ENCODE peak calls at places on chromosomes 4 and X, in nine cellular contexts. B is activated CD4-positive, alpha-beta T cell treated with anti-CD3 and anti-CD28 coated beads, Interleukin-2, amount 10 ng/mL, durations not matched to agents 7 days and 5 days; Z is left colon; N is NCI-H1092 treated with DMSO at 0.1 percent for 48 hours; I is HL-60; C is B cell; U is stimulated activated CD8-positive, alpha-beta memory T cell treated with anti-CD3 and anti-CD28 coated beads, Interleukin-7, amount 100 ng/mL, for 24 hours; Y is stimulated activated naive B cell treated with anti-CD40 and anti-IgM and Interleukin-4, amounts not matched to agents 10 μg/mL and 1 μg/mL and 100 μg/mL, for 72 hours; J is NCI-H774. S is an unnamed sample.

GRCh38 chr4:17894421-17894820 is 83.6 kb downstream of the NCAPG start:
- DNase-seq in Y (no peak), C (no peak), N (no peak), Z (no peak), B (no peak), J (no peak), U (no peak), I (no peak), S (no peak)

GRCh38 chr4:23333556-23333945 is 556.3 kb downstream of the PPARGC1A start:
- DNase-seq in I (peak), N (no peak), J (no peak), B (peak), U (no peak), C (no peak), Z (no peak), Y (no peak), S (no peak)

GRCh38 chr4:9918475-9918874 is 102.8 kb downstream of the SLC2A9 start:
- DNase-seq in U (no peak), B (no peak), Y (no peak), J (no peak), C (no peak), I (no peak), N (no peak), Z (no peak), S (no peak)

GRCh38 chr4:77310931-77311330 is 153.9 kb downstream of the CCNG2 start:
- DNase-seq in B (no peak), Z (no peak), I (no peak), J (no peak), C (no peak), U (no peak), N (no peak), Y (no peak), S (no peak)

GRCh38 chr4:6408263-6408662 is 64.2 kb downstream of the PPP2R2C start:
- DNase-seq in Z (no peak), J (no peak), B (no peak), C (no peak), I (no peak), Y (no peak), N (no peak), U (no peak), S (no peak)

GRCh38 chrX:36583674-36584073 is 424.5 kb upstream of the FAM47C start:
- DNase-seq in B (no peak), I (no peak), N (no peak), U (no peak), C (no peak), Z (no peak), Y (no peak), J (no peak), S (no peak)

GRCh38 chrX:8484360-8484759 is 19.7 kb downstream of the VCX3B start:
- DNase-seq in B (no peak), Z (no peak), J (no peak), Y (no peak), C (no peak), U (no peak), I (no peak), N (peak), S (no peak)

GRCh38 chr4:48836658-48837057 is 5.8 kb downstream of the OCIAD1 start:
- DNase-seq in C (no peak), Y (no peak), U (no peak), N (no peak), I (no peak), Z (no peak), B (no peak), J (no peak), S (no peak)

GRCh38 chrX:86028681-86029080 is 18.7 kb downstream of the CHM start:
- DNase-seq in I (no peak), Y (no peak), B (no peak), U (no peak), J (no peak), N (no peak), Z (no peak), C (no peak), S (no peak)

GRCh38 chr4:110091426-110091825 is 107.0 kb downstream of the ELOVL6 start:
- DNase-seq in Y (no peak), C (no peak), I (no peak), U (no peak), Z (no peak), N (no peak), B (no peak), J (no peak), S (peak)

GRCh38 chrX:39896951-39897740 is 200.6 kb downstream of the BCOR start:
- DNase-seq in I (no peak), B (no peak), C (no peak), N (peak), Y (no peak), Z (no peak), J (no peak), U (no peak), S (peak)

GRCh38 chr4:153152453-153153338 is 51.5 kb upstream of the TRIM2 start:
- DNase-seq in N (peak), C (peak), Y (peak), U (peak), B (peak), I (no peak), J (peak), Z (peak), S (peak)

GRCh38 chr4:73998040-73999011 is at the start of gene CXCL5:
- DNase-seq in B (no peak), C (no peak), J (no peak), Y (no peak), I (no peak), N (no peak), Z (no peak), U (no peak), S (peak)

GRCh38 chr4:41296995-41297394 is 40.3 kb downstream of the UCHL1 start:
- DNase-seq in J (no peak), N (no peak), Z (no peak), C (no peak), Y (no peak), I (no peak), U (no peak), B (no peak), S (no peak)

GRCh38 chrX:47723689-47724088 is 64.7 kb upstream of the UXT start:
- DNase-seq in C (peak), Z (no peak), I (no peak), Y (no peak), N (no peak), U (no peak), B (peak), J (no peak), S (no peak)

GRCh38 chr4:105715692-105716278 is 7.2 kb downstream of the GSTCD start:
- DNase-seq in I (no peak), N (peak), J (peak), Z (no peak), Y (no peak), C (peak), U (no peak), B (no peak), S (peak)

GRCh38 chrX:7996414-7996813 is 69.2 kb upstream of the PNPLA4 start:
- DNase-seq in B (peak), C (peak), N (peak), Z (no peak), Y (no peak), J (no peak), I (no peak), U (no peak), S (peak)

GRCh38 chr4:2762048-2762447 is 5.9 kb upstream of the TNIP2 start:
- DNase-seq in U (no peak), C (no peak), Y (no peak), Z (no peak), I (no peak), J (no peak), N (no peak), B (no peak), S (no peak)

S was measured in cardiac muscle cell.